ENCODE peak calls at places on chromosomes 3 and 15, in ten cellular contexts. One of them, this sample, is unnamed.

GRCh38 chr3:8942746-8943488 is 20.4 kb downstream of the RAD18 start:
- DNase-seq in Right ventricle myocardium superior: no peak
- DNase-seq in NAMALWA: no peak
- DNase-seq in MCF 10A: no peak
- DNase-seq in B cell: no peak
- DNase-seq in left colon: no peak
- DNase-seq in amniotic stem cell: no peak
- DNase-seq in iris pigment epithelial cell: no peak
- DNase-seq in HepG2: no peak
- DNase-seq in NCI-H1694: no peak
- DNase-seq in this sample: no peak

GRCh38 chr3:186746008-186746407 is 28.8 kb downstream of the KNG1 start:
- DNase-seq in amniotic stem cell: no peak
- DNase-seq in MCF 10A: peak; percentile 85
- DNase-seq in NAMALWA: no peak
- DNase-seq in Right ventricle myocardium superior: peak; percentile 59
- DNase-seq in B cell: no peak
- DNase-seq in iris pigment epithelial cell: peak; percentile 88
- DNase-seq in left colon: peak; percentile 84
- DNase-seq in HepG2: peak; percentile 94
- DNase-seq in NCI-H1694: no peak
- DNase-seq in this sample: peak; percentile 39

GRCh38 chr15:25415707-25416106 is 23.1 kb downstream of the UBE3A start:
- DNase-seq in MCF 10A: no peak
- DNase-seq in left colon: no peak
- DNase-seq in NCI-H1694: no peak
- DNase-seq in B cell: no peak
- DNase-seq in iris pigment epithelial cell: no peak
- DNase-seq in amniotic stem cell: no peak
- DNase-seq in NAMALWA: no peak
- DNase-seq in HepG2: no peak
- DNase-seq in Right ventricle myocardium superior: no peak
- DNase-seq in this sample: no peak

GRCh38 chr3:153829596-153830170 is 291.5 kb upstream of the ARHGEF26 start:
- DNase-seq in MCF 10A: peak; percentile 9
- DNase-seq in B cell: no peak
- DNase-seq in amniotic stem cell: no peak
- DNase-seq in iris pigment epithelial cell: peak; percentile 59
- DNase-seq in left colon: no peak
- DNase-seq in NCI-H1694: no peak
- DNase-seq in HepG2: no peak
- DNase-seq in NAMALWA: no peak
- DNase-seq in Right ventricle myocardium superior: no peak
- DNase-seq in this sample: peak; percentile 7

GRCh38 chr3:196096382-196096953 is 14.6 kb upstream of the TFRC start:
- DNase-seq in iris pigment epithelial cell: no peak
- DNase-seq in B cell: peak; percentile 53
- DNase-seq in amniotic stem cell: no peak
- DNase-seq in NCI-H1694: no peak
- DNase-seq in HepG2: no peak
- DNase-seq in Right ventricle myocardium superior: peak; percentile 70
- DNase-seq in NAMALWA: peak; percentile 72
- DNase-seq in left colon: peak; percentile 72
- DNase-seq in MCF 10A: no peak
- DNase-seq in this sample: no peak

GRCh38 chr3:138812806-138813205 is 21.9 kb downstream of the PIK3CB start:
- DNase-seq in B cell: no peak
- DNase-seq in HepG2: no peak
- DNase-seq in NAMALWA: no peak
- DNase-seq in Right ventricle myocardium superior: no peak
- DNase-seq in NCI-H1694: no peak
- DNase-seq in left colon: no peak
- DNase-seq in MCF 10A: no peak
- DNase-seq in amniotic stem cell: no peak
- DNase-seq in iris pigment epithelial cell: peak; percentile 80
- DNase-seq in this sample: no peak

GRCh38 chr15:77352932-77353331 is 67.0 kb downstream of the PEAK1 start:
- DNase-seq in B cell: no peak
- DNase-seq in NAMALWA: no peak
- DNase-seq in HepG2: no peak
- DNase-seq in iris pigment epithelial cell: no peak
- DNase-seq in Right ventricle myocardium superior: no peak
- DNase-seq in left colon: no peak
- DNase-seq in amniotic stem cell: no peak
- DNase-seq in NCI-H1694: no peak
- DNase-seq in MCF 10A: no peak
- DNase-seq in this sample: no peak

GRCh38 chr15:87949934-87950298 is 306.6 kb downstream of the NTRK3 start:
- DNase-seq in HepG2: no peak
- DNase-seq in MCF 10A: no peak
- DNase-seq in left colon: no peak
- DNase-seq in iris pigment epithelial cell: no peak
- DNase-seq in NCI-H1694: no peak
- DNase-seq in Right ventricle myocardium superior: peak; percentile 54
- DNase-seq in amniotic stem cell: no peak
- DNase-seq in NAMALWA: no peak
- DNase-seq in B cell: no peak
- DNase-seq in this sample: no peak

GRCh38 chr3:34260266-34260990 is 462.0 kb downstream of the PDCD6IP start:
- DNase-seq in NAMALWA: peak; percentile 56
- DNase-seq in iris pigment epithelial cell: peak; percentile 61
- DNase-seq in MCF 10A: peak; percentile 61
- DNase-seq in B cell: no peak
- DNase-seq in NCI-H1694: peak; percentile 2
- DNase-seq in HepG2: peak; percentile 10
- DNase-seq in Right ventricle myocardium superior: peak; percentile 46
- DNase-seq in left colon: no peak
- DNase-seq in amniotic stem cell: peak; percentile 60
- DNase-seq in this sample: no peak

GRCh38 chr15:99651023-99651807 is 82.0 kb downstream of the LYSMD4 start:
- DNase-seq in B cell: no peak
- DNase-seq in iris pigment epithelial cell: peak; percentile 57
- DNase-seq in NCI-H1694: no peak
- DNase-seq in NAMALWA: no peak
- DNase-seq in HepG2: no peak
- DNase-seq in amniotic stem cell: peak; percentile 19
- DNase-seq in Right ventricle myocardium superior: no peak
- DNase-seq in MCF 10A: peak; percentile 69
- DNase-seq in left colon: no peak
- DNase-seq in this sample: no peak

GRCh38 chr15:64599716-64600115 is 139.3 kb downstream of the ZNF609 start:
- DNase-seq in amniotic stem cell: no peak
- DNase-seq in MCF 10A: peak; percentile 59
- DNase-seq in iris pigment epithelial cell: no peak
- DNase-seq in B cell: no peak
- DNase-seq in Right ventricle myocardium superior: no peak
- DNase-seq in HepG2: no peak
- DNase-seq in NAMALWA: no peak
- DNase-seq in left colon: no peak
- DNase-seq in NCI-H1694: no peak
- DNase-seq in this sample: no peak

GRCh38 chr3:41370307-41370706 is 171.0 kb downstream of the CTNNB1 start:
- DNase-seq in left colon: no peak
- DNase-seq in NCI-H1694: no peak
- DNase-seq in B cell: no peak
- DNase-seq in HepG2: no peak
- DNase-seq in MCF 10A: no peak
- DNase-seq in amniotic stem cell: no peak
- DNase-seq in Right ventricle myocardium superior: no peak
- DNase-seq in NAMALWA: no peak
- DNase-seq in iris pigment epithelial cell: no peak
- DNase-seq in this sample: no peak

GRCh38 chr3:144187531-144188230 is 216.1 kb downstream of the DIPK2A start:
- DNase-seq in iris pigment epithelial cell: peak; percentile 8
- DNase-seq in NAMALWA: no peak
- DNase-seq in MCF 10A: no peak
- DNase-seq in Right ventricle myocardium superior: no peak
- DNase-seq in B cell: no peak
- DNase-seq in HepG2: no peak
- DNase-seq in left colon: no peak
- DNase-seq in amniotic stem cell: no peak
- DNase-seq in NCI-H1694: peak; percentile 29
- DNase-seq in this sample: no peak

GRCh38 chr3:69890094-69890493 is 109.4 kb upstream of the SAMMSON start:
- DNase-seq in Right ventricle myocardium superior: no peak
- DNase-seq in NCI-H1694: no peak
- DNase-seq in HepG2: no peak
- DNase-seq in NAMALWA: no peak
- DNase-seq in left colon: no peak
- DNase-seq in amniotic stem cell: no peak
- DNase-seq in iris pigment epithelial cell: peak; percentile 51
- DNase-seq in MCF 10A: peak; percentile 27
- DNase-seq in B cell: no peak
- DNase-seq in this sample: no peak

GRCh38 chr3:22306454-22306853 is 555.4 kb upstream of the ZNF385D start:
- DNase-seq in left colon: no peak
- DNase-seq in MCF 10A: no peak
- DNase-seq in HepG2: no peak
- DNase-seq in amniotic stem cell: no peak
- DNase-seq in Right ventricle myocardium superior: no peak
- DNase-seq in NCI-H1694: no peak
- DNase-seq in B cell: no peak
- DNase-seq in iris pigment epithelial cell: no peak
- DNase-seq in NAMALWA: no peak
- DNase-seq in this sample: no peak

This sample was measured in SW 1271.